ENCODE peak calls at places on chromosomes 13 and 19, in ten cellular contexts. One of them, this sample, is unnamed.

GRCh38 chr13:77565635-77566034 is 30.1 kb downstream of the SCEL start:
- DNase-seq in IMR-90: peak; percentile 9
- DNase-seq in upper lobe of left lung: no peak
- DNase-seq in body of pancreas: no peak
- DNase-seq in heart left ventricle: no peak
- DNase-seq in stomach: no peak
- DNase-seq in lower leg skin: no peak
- DNase-seq in prostate gland: no peak
- DNase-seq in Peyer's patch: no peak
- DNase-seq in right lobe of liver: no peak
- DNase-seq in this sample: no peak

GRCh38 chr13:42702726-42703125 is 78.7 kb upstream of the FAM216B start:
- DNase-seq in IMR-90: no peak
- DNase-seq in upper lobe of left lung: no peak
- DNase-seq in body of pancreas: no peak
- DNase-seq in heart left ventricle: no peak
- DNase-seq in stomach: no peak
- DNase-seq in lower leg skin: no peak
- DNase-seq in prostate gland: no peak
- DNase-seq in Peyer's patch: no peak
- DNase-seq in right lobe of liver: no peak
- DNase-seq in this sample: no peak

GRCh38 chr19:1753730-1754442 is 580 bp downstream of the ONECUT3 start:
- DNase-seq in IMR-90: no peak
- DNase-seq in upper lobe of left lung: no peak
- DNase-seq in body of pancreas: no peak
- DNase-seq in heart left ventricle: no peak
- DNase-seq in stomach: no peak
- DNase-seq in lower leg skin: no peak
- DNase-seq in prostate gland: no peak
- DNase-seq in Peyer's patch: no peak
- DNase-seq in right lobe of liver: no peak
- DNase-seq in this sample: no peak

GRCh38 chr19:15811476-15811875 is 4.0 kb downstream of the OR10H1 start:
- DNase-seq in IMR-90: no peak
- DNase-seq in upper lobe of left lung: no peak
- DNase-seq in body of pancreas: no peak
- DNase-seq in heart left ventricle: no peak
- DNase-seq in stomach: no peak
- DNase-seq in lower leg skin: no peak
- DNase-seq in prostate gland: no peak
- DNase-seq in Peyer's patch: no peak
- DNase-seq in right lobe of liver: no peak
- DNase-seq in this sample: no peak

GRCh38 chr13:26480246-26480855 is 77.1 kb upstream of the WASF3 start:
- DNase-seq in IMR-90: peak; percentile 55
- DNase-seq in upper lobe of left lung: no peak
- DNase-seq in body of pancreas: no peak
- DNase-seq in heart left ventricle: no peak
- DNase-seq in stomach: no peak
- DNase-seq in lower leg skin: no peak
- DNase-seq in prostate gland: no peak
- DNase-seq in Peyer's patch: no peak
- DNase-seq in right lobe of liver: no peak
- DNase-seq in this sample: no peak

GRCh38 chr13:113607056-113607455 is 22.5 kb downstream of the TFDP1 start:
- DNase-seq in IMR-90: no peak
- DNase-seq in upper lobe of left lung: no peak
- DNase-seq in body of pancreas: no peak
- DNase-seq in heart left ventricle: no peak
- DNase-seq in stomach: no peak
- DNase-seq in lower leg skin: no peak
- DNase-seq in prostate gland: no peak
- DNase-seq in Peyer's patch: no peak
- DNase-seq in right lobe of liver: no peak
- DNase-seq in this sample: no peak

GRCh38 chr13:46552302-46552680 is 679 bp upstream of the LRCH1 start:
- DNase-seq in IMR-90: no peak
- DNase-seq in upper lobe of left lung: no peak
- DNase-seq in body of pancreas: no peak
- DNase-seq in heart left ventricle: no peak
- DNase-seq in stomach: peak; percentile 34
- DNase-seq in lower leg skin: no peak
- DNase-seq in prostate gland: no peak
- DNase-seq in Peyer's patch: no peak
- DNase-seq in right lobe of liver: no peak
- DNase-seq in this sample: no peak

GRCh38 chr19:3471954-3472655 is 8.2 kb downstream of the SMIM24 start:
- DNase-seq in IMR-90: no peak
- DNase-seq in upper lobe of left lung: peak; percentile 89
- DNase-seq in body of pancreas: no peak
- DNase-seq in heart left ventricle: peak; percentile 42
- DNase-seq in stomach: peak; percentile 42
- DNase-seq in lower leg skin: no peak
- DNase-seq in prostate gland: peak; percentile 19
- DNase-seq in Peyer's patch: no peak
- DNase-seq in right lobe of liver: no peak
- DNase-seq in this sample: no peak

GRCh38 chr19:52176574-52176973 is 5.2 kb upstream of the ZNF836 start:
- DNase-seq in IMR-90: no peak
- DNase-seq in upper lobe of left lung: no peak
- DNase-seq in body of pancreas: no peak
- DNase-seq in heart left ventricle: no peak
- DNase-seq in stomach: peak; percentile 53
- DNase-seq in lower leg skin: no peak
- DNase-seq in prostate gland: no peak
- DNase-seq in Peyer's patch: no peak
- DNase-seq in right lobe of liver: no peak
- DNase-seq in this sample: no peak

GRCh38 chr19:52170863-52171320 is 529 bp downstream of the ZNF836 start:
- DNase-seq in IMR-90: no peak
- DNase-seq in upper lobe of left lung: peak; percentile 74
- DNase-seq in body of pancreas: no peak
- DNase-seq in heart left ventricle: peak; percentile 24
- DNase-seq in stomach: no peak
- DNase-seq in lower leg skin: no peak
- DNase-seq in prostate gland: no peak
- DNase-seq in Peyer's patch: no peak
- DNase-seq in right lobe of liver: peak; percentile 70
- DNase-seq in this sample: peak; percentile 12

GRCh38 chr19:52172347-52172746 is 926 bp upstream of the ZNF836 start:
- DNase-seq in IMR-90: no peak
- DNase-seq in upper lobe of left lung: no peak
- DNase-seq in body of pancreas: no peak
- DNase-seq in heart left ventricle: no peak
- DNase-seq in stomach: no peak
- DNase-seq in lower leg skin: no peak
- DNase-seq in prostate gland: no peak
- DNase-seq in Peyer's patch: no peak
- DNase-seq in right lobe of liver: no peak
- DNase-seq in this sample: no peak

GRCh38 chr19:52170304-52170703 is 1.1 kb downstream of the ZNF836 start:
- DNase-seq in IMR-90: no peak
- DNase-seq in upper lobe of left lung: no peak
- DNase-seq in body of pancreas: no peak
- DNase-seq in heart left ventricle: no peak
- DNase-seq in stomach: no peak
- DNase-seq in lower leg skin: no peak
- DNase-seq in prostate gland: no peak
- DNase-seq in Peyer's patch: no peak
- DNase-seq in right lobe of liver: no peak
- DNase-seq in this sample: no peak

DNA sequence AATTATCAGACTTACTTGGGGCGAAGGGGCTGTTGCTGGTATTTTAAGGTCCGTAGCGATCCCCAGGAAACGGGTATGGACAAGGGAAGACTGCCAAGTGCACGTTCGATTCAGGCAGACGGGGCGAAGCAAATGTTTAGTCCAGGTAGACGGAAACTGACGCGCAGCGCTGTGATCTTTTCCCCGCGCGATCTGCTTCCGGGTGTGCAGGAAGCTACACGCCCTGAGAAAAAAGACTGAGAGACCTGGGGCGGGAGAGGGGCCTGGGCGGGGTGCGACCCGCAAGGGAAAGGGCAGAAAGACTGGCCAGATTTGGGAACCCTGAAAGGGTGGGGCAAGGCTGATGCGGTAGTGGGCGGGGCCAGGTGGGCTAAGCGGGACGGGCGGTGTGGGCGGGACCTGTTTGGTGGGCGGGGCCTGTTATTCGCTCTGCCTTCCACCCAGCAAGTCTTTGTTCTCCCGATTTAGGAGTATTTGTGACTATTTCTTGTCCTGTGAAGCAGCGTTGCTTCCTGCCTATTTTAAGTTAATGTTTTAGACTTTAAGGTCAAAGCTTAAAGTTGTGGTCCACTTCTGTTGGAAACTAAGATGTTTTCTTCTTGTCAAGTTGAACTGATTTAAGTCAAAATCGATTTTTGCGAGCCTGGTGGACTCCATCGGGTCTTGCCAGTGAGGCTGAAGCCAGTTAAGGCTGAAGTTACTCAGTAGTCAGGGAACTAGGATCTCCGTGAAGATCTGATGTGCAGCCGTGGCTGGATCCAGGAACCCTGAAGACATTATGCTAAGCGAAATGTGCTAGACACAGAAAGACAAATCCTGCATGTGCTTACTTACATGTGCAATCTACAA is at the start of gene ZNF836:
- DNase-seq in IMR-90: peak; percentile 59
- DNase-seq in upper lobe of left lung: peak; percentile 94
- DNase-seq in body of pancreas: peak; percentile 92
- DNase-seq in heart left ventricle: peak; percentile 93
- DNase-seq in stomach: peak; percentile 92
- DNase-seq in lower leg skin: peak; percentile 89
- DNase-seq in prostate gland: peak; percentile 92
- DNase-seq in Peyer's patch: peak; percentile 96
- DNase-seq in right lobe of liver: peak; percentile 92
- DNase-seq in this sample: peak; percentile 89
- TF ChIP-seq POLR2A in IMR-90: no peak
- TF ChIP-seq POLR2A in upper lobe of left lung: no peak
- TF ChIP-seq POLR2A in body of pancreas: peak; percentile 55
- TF ChIP-seq POLR2A in heart left ventricle: no peak
- TF ChIP-seq POLR2A in stomach: no peak
- TF ChIP-seq POLR2A in lower leg skin: no peak
- TF ChIP-seq POLR2A in prostate gland: peak; percentile 61
- TF ChIP-seq POLR2A in Peyer's patch: no peak
- TF ChIP-seq POLR2A in right lobe of liver: no peak
- TF ChIP-seq POLR2A in this sample: peak; percentile 27

GRCh38 chr19:18340990-18341868 is 831 bp downstream of the PGPEP1 start:
- DNase-seq in IMR-90: peak; percentile 42
- DNase-seq in upper lobe of left lung: peak; percentile 89
- DNase-seq in body of pancreas: peak; percentile 72
- DNase-seq in heart left ventricle: peak; percentile 61
- DNase-seq in stomach: peak; percentile 56
- DNase-seq in lower leg skin: no peak
- DNase-seq in prostate gland: peak; percentile 51
- DNase-seq in Peyer's patch: peak; percentile 84
- DNase-seq in right lobe of liver: peak; percentile 84
- DNase-seq in this sample: peak; percentile 82

GRCh38 chr19:18342090-18342632 is 1.8 kb downstream of the PGPEP1 start:
- DNase-seq in IMR-90: no peak
- DNase-seq in upper lobe of left lung: no peak
- DNase-seq in body of pancreas: no peak
- DNase-seq in heart left ventricle: no peak
- DNase-seq in stomach: no peak
- DNase-seq in lower leg skin: no peak
- DNase-seq in prostate gland: no peak
- DNase-seq in Peyer's patch: no peak
- DNase-seq in right lobe of liver: no peak
- DNase-seq in this sample: no peak

GRCh38 chr19:18339703-18340102 is 695 bp upstream of the PGPEP1 start:
- DNase-seq in IMR-90: peak; percentile 25
- DNase-seq in upper lobe of left lung: no peak
- DNase-seq in body of pancreas: no peak
- DNase-seq in heart left ventricle: no peak
- DNase-seq in stomach: no peak
- DNase-seq in lower leg skin: no peak
- DNase-seq in prostate gland: no peak
- DNase-seq in Peyer's patch: no peak
- DNase-seq in right lobe of liver: no peak
- DNase-seq in this sample: peak; percentile 42

GRCh38 chr19:18338471-18339001 is 1.9 kb upstream of the PGPEP1 start:
- DNase-seq in IMR-90: no peak
- DNase-seq in upper lobe of left lung: no peak
- DNase-seq in body of pancreas: no peak
- DNase-seq in heart left ventricle: no peak
- DNase-seq in stomach: no peak
- DNase-seq in lower leg skin: no peak
- DNase-seq in prostate gland: no peak
- DNase-seq in Peyer's patch: no peak
- DNase-seq in right lobe of liver: no peak
- DNase-seq in this sample: no peak

DNA sequence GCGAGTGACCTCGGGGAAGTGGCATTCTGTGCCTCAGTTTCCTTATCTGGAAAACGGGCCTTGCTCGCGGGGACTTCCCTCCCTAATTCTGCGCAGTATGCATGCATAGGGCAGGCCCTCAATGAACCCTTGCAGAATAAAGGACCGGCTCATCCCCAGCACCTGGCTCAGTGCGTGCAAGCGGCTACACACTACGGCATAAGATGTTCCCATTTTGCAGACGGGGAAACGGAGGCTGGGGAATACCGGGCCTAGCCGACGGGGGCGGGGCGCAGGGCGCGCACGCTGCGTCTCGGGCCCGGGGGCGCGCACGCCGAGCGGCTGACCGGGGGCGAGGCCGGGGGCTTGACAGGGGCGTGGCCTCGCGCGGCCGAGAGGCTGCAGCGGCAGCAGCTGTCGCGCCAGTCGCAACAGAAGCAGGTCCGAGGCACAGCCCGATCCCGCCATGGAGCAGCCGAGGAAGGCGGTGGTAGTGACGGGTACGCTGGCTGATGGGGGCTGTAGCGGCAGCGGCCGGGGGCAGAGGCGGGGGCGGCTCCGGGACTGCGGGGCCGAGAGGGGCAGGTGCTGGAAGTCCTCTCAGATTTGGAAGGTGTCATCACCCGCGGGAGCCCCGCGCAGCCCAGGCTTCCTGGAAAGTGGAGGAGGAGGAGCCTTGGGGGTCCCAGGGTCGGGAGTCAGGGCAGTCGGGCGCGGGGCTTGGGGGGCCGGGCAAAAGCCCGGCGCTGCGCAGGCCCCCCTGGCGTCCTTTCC is at the start of gene PGPEP1:
- DNase-seq in IMR-90: peak; percentile 41
- DNase-seq in upper lobe of left lung: peak; percentile 97
- DNase-seq in body of pancreas: peak; percentile 70
- DNase-seq in heart left ventricle: peak; percentile 80
- DNase-seq in stomach: peak; percentile 80
- DNase-seq in lower leg skin: no peak
- DNase-seq in prostate gland: peak; percentile 60
- DNase-seq in Peyer's patch: peak; percentile 84
- DNase-seq in right lobe of liver: peak; percentile 76
- DNase-seq in this sample: peak; percentile 68
- TF ChIP-seq POLR2A in IMR-90: no peak
- TF ChIP-seq POLR2A in upper lobe of left lung: peak; percentile 51
- TF ChIP-seq POLR2A in body of pancreas: peak; percentile 71
- TF ChIP-seq POLR2A in heart left ventricle: no peak
- TF ChIP-seq POLR2A in stomach: peak; percentile 10
- TF ChIP-seq POLR2A in lower leg skin: no peak
- TF ChIP-seq POLR2A in prostate gland: peak; percentile 77
- TF ChIP-seq POLR2A in Peyer's patch: peak; percentile 50
- TF ChIP-seq POLR2A in right lobe of liver: peak; percentile 52
- TF ChIP-seq POLR2A in this sample: peak; percentile 76

DNA sequence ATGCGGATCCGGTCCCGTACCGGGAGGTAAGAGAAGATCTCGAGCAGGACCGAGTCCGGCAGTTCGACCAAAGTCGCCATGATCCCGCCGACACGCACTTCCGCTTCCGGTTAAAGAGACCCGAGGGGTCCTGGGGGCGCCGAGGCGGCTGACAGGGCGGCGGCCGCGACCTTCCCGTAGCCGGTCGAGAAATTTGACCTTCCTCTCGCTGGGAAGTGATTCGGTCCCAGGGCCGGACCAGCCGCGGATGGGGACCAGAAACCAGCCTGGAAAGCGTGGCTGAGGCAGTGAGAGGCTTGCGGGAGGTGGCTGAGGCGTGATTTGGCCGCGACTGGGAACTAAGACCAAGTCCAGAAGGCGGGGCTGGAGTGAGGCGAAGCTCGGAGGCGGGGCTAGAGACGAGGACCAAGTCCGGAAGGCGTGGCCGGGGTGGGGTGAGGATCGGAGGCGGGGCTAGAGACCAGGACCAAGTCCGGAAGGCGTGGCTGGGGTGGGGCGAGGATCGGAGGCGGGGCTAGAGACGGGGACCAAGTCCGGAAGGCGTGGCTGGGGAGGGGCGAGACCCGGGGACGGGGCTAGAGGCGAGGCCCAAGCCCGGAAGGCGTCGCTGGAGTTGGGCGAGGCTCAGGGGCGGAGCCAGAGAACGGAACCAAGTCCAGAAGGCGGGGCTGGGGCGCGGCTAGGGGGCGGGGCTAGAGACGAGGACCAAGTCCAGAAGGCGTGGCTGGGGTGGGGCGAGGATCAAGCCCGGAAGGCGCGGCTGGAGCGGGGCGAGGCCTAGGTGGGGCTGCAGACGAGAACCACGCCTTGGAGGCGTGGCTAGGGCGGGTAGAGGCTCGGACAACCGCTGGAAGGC is at the start of gene FBXL12:
- DNase-seq in IMR-90: peak; percentile 99
- DNase-seq in upper lobe of left lung: peak; percentile 100
- DNase-seq in body of pancreas: peak; percentile 100
- DNase-seq in heart left ventricle: peak; percentile 100
- DNase-seq in stomach: peak; percentile 100
- DNase-seq in lower leg skin: peak; percentile 100
- DNase-seq in prostate gland: peak; percentile 100
- DNase-seq in Peyer's patch: peak; percentile 100
- DNase-seq in right lobe of liver: peak; percentile 100
- DNase-seq in this sample: peak; percentile 86
- TF ChIP-seq POLR2A in IMR-90: peak; percentile 96
- TF ChIP-seq POLR2A in upper lobe of left lung: peak; percentile 48
- TF ChIP-seq POLR2A in body of pancreas: peak; percentile 91
- TF ChIP-seq POLR2A in heart left ventricle: peak; percentile 36
- TF ChIP-seq POLR2A in stomach: peak; percentile 15
- TF ChIP-seq POLR2A in lower leg skin: peak; percentile 5
- TF ChIP-seq POLR2A in prostate gland: peak; percentile 91
- TF ChIP-seq POLR2A in Peyer's patch: peak; percentile 97
- TF ChIP-seq POLR2A in right lobe of liver: peak; percentile 80
- TF ChIP-seq POLR2A in this sample: peak; percentile 90

DNA sequence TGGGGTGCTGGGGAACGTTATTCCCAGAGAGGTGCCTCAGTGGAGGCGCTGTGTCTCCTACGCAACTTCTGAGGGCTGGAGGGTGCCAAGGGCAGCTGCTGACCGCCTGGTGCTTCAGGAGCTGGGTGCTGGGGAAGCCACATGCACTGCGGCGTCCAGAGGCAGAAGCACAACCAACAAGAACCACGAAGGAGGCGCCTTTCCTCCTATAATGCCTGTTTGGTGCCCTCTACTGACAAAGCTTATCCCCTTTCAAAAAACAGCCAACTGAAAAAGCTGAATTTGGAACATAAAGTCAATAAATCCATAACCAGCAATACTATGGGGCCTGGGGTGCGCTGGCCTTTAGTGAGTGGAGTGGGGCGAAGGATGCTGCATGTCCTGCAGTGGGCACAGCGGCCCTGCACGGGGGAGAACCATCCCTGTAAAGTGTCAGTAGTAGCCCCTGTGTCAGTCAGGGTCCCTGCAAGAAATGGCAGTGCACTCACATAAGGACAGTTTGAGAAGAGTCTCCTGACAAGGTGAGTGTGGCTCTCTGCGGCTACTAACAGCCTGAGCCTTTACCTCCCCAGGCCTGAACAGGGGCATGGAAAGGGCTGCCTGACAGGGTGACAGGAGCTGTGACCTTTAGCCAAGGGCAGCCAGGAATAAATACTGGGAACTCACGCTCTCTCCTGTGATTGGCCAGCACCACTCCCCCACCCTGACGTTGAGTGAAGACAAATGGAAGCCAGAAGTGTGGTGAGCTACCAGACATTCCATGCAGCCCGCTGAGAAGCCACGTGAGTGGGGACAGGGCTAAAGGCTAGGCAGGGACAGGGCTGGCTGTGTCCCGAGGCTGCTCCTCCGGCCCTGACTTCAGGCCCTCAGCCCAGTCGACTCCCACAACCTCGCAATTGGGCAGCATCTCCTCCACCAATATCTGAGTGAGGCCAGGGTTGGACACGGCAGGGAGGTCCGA is 4.5 kb upstream of the B3GNT8 start:
- DNase-seq in IMR-90: peak; percentile 31
- DNase-seq in upper lobe of left lung: no peak
- DNase-seq in body of pancreas: peak; percentile 53
- DNase-seq in heart left ventricle: peak; percentile 81
- DNase-seq in stomach: no peak
- DNase-seq in lower leg skin: no peak
- DNase-seq in prostate gland: no peak
- DNase-seq in Peyer's patch: no peak
- DNase-seq in right lobe of liver: peak; percentile 89
- DNase-seq in this sample: no peak
- TF ChIP-seq POLR2A in IMR-90: no peak
- TF ChIP-seq POLR2A in upper lobe of left lung: no peak
- TF ChIP-seq POLR2A in body of pancreas: no peak
- TF ChIP-seq POLR2A in heart left ventricle: no peak
- TF ChIP-seq POLR2A in stomach: no peak
- TF ChIP-seq POLR2A in lower leg skin: no peak
- TF ChIP-seq POLR2A in prostate gland: no peak
- TF ChIP-seq POLR2A in Peyer's patch: no peak
- TF ChIP-seq POLR2A in right lobe of liver: peak; percentile 23
- TF ChIP-seq POLR2A in this sample: no peak